ENCODE peak calls at places on chromosomes 3 and 15, in six cellular contexts. H is NB4; N is SW480; I is stimulated activated CD4-positive, alpha-beta T cell treated with anti-CD3 and anti-CD28 coated beads, Interleukin-1b, Interleukin-23, amount 100 ng/mL, for 4 hours; X is iris pigment epithelial cell; Q is HEK293T. F is an unnamed sample.

GRCh38 chr3:148648685-148649352 is 48.9 kb upstream of the AGTR1 start:
- DNase-seq in H (no peak), N (no peak), I (no peak), X (peak), Q (no peak), F (no peak)

GRCh38 chr15:51499379-51499976 is 123.1 kb downstream of the DMXL2 start:
- DNase-seq in H (peak), N (peak), I (no peak), X (peak), Q (peak), F (no peak)

GRCh38 chr3:172557515-172558220 is 34.4 kb upstream of the TNFSF10 start:
- DNase-seq in H (peak), N (no peak), I (no peak), X (peak), Q (no peak), F (no peak)

GRCh38 chr15:67358812-67359211 is 104.2 kb downstream of the IQCH start:
- DNase-seq in H (no peak), N (peak), I (no peak), X (no peak), Q (no peak), F (no peak)

GRCh38 chr3:65928110-65928509 is 110.6 kb downstream of the MAGI1 start:
- DNase-seq in H (no peak), N (no peak), I (no peak), X (no peak), Q (no peak), F (no peak)

GRCh38 chr3:72447059-72447946 is 400.9 kb downstream of the SHQ1 start:
- DNase-seq in H (peak), N (peak), I (peak), X (peak), Q (peak), F (peak)

GRCh38 chr3:136994772-136995516 is 37.2 kb downstream of the IL20RB start:
- DNase-seq in H (no peak), N (no peak), I (no peak), X (peak), Q (no peak), F (no peak)

GRCh38 chr3:149291178-149291577 is 42.3 kb downstream of the TM4SF18 start:
- DNase-seq in H (peak), N (no peak), I (no peak), X (no peak), Q (peak), F (no peak)

GRCh38 chr3:111112913-111113312 is 41.3 kb downstream of the NECTIN3 start:
- DNase-seq in H (no peak), N (no peak), I (no peak), X (peak), Q (no peak), F (no peak)

GRCh38 chr15:77974416-77975331 is 102.8 kb downstream of the TBC1D2B start:
- DNase-seq in H (no peak), N (no peak), I (no peak), X (no peak), Q (no peak), F (no peak)

GRCh38 chr15:31083394-31083790 is 18.1 kb downstream of the TRPM1 start:
- DNase-seq in H (no peak), N (peak), I (no peak), X (no peak), Q (no peak), F (no peak)

GRCh38 chr3:128537091-128537703 is 44.2 kb upstream of the GATA2 start:
- DNase-seq in H (no peak), N (no peak), I (no peak), X (no peak), Q (no peak), F (no peak)

GRCh38 chr3:183328164-183328563 is 75.1 kb downstream of the B3GNT5 start:
- DNase-seq in H (no peak), N (no peak), I (no peak), X (peak), Q (no peak), F (no peak)

GRCh38 chr3:146594843-146595482 is 10.2 kb downstream of the PLSCR5 start:
- DNase-seq in H (peak), N (peak), I (no peak), X (peak), Q (no peak), F (no peak)

GRCh38 chr3:124441766-124442165 is 288.5 kb upstream of the UMPS start:
- DNase-seq in H (no peak), N (no peak), I (no peak), X (no peak), Q (no peak), F (no peak)

F was measured in naive thymus-derived CD4-positive, alpha-beta T cell.